ENCODE peak calls at places on chromosomes 4 and X, in six cellular contexts. Z is lower leg skin, Y is suprapubic skin, L is A549, A is HCT116, V is stomach. M is an unnamed sample.

GRCh38 chrX:71282514-71283408 is 674 bp upstream of the NONO start:
- DNase-seq in Z (no peak), V (no peak), A (peak), L (peak), Y (no peak), M (no peak)

GRCh38 chr4:115323106-115323684 is 209.8 kb upstream of the NDST4 start:
- DNase-seq in A (no peak), Y (no peak), V (no peak), Z (no peak), L (no peak), M (no peak)

GRCh38 chr4:185421366-185422124 is 4.2 kb downstream of the UFSP2 start:
- DNase-seq in V (no peak), L (no peak), Z (no peak), A (no peak), Y (no peak), M (no peak)

GRCh38 chrX:41603591-41603990 is 85.2 kb upstream of the GPR34 start:
- DNase-seq in Z (no peak), Y (no peak), V (no peak), L (no peak), A (no peak), M (no peak)

GRCh38 chr4:128630881-128631280 is 178.6 kb upstream of the JADE1 start:
- DNase-seq in V (no peak), Y (no peak), L (no peak), Z (no peak), A (no peak), M (no peak)

GRCh38 chr4:147590249-147590920 is 26.8 kb upstream of the TMEM184C start:
- DNase-seq in A (peak), V (peak), L (peak), Z (peak), Y (no peak), M (peak)

GRCh38 chrX:9569875-9570274 is 105.0 kb downstream of the TBL1X start:
- DNase-seq in V (no peak), A (no peak), L (no peak), Y (no peak), Z (no peak), M (no peak)

GRCh38 chr4:53003959-53004358 is 141.8 kb downstream of the RASL11B start:
- DNase-seq in Z (no peak), Y (no peak), A (no peak), L (no peak), V (no peak), M (no peak)

DNA sequence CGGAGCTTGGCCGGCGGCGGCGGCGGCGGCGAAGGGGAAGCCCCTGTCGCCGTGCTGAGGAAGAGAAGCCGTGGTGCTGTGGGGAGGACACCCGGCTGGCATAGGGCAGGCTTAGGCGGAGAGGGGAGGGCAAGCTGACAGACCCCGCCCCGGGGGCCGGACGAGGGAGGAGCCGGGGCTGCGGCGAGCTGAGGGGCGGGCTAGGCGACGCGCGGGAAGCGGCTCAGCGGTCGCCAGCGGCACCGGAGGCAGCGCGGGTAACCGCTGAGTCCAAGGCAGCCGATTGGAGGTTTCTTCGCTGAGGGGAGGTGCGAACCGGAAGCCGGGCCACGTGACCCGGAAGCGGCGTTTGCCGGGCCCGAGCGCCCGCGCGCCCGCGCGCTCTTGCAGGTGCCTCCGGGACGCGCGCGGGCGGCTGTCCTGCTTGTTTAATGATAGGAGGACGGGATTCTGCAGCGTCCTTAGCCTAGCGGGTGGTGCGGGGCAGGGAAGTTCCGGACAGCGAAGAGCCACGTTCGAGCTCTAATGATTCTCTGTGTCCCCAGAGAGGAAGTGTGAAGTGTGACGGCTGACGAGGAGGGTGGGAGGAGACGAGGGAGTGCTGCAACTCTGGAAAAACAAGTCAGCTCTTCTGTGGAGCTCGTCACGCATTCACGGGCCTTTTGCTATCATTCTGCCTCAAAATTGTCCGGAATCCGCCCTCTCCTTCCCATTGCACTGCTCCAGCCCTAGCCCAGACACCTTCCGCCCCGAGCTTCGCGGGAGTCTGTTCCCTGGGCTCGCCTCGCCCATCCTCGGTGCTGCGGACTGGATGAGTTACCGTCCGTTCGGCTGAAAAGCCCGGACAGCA is at the start of gene AP1S2:
- DNase-seq in A (peak), Y (peak), L (peak), Z (peak), V (peak), M (peak)
- TF ChIP-seq POLR2A in A (no peak), Y (peak), L (peak), Z (peak), V (no peak), M (peak)

DNA sequence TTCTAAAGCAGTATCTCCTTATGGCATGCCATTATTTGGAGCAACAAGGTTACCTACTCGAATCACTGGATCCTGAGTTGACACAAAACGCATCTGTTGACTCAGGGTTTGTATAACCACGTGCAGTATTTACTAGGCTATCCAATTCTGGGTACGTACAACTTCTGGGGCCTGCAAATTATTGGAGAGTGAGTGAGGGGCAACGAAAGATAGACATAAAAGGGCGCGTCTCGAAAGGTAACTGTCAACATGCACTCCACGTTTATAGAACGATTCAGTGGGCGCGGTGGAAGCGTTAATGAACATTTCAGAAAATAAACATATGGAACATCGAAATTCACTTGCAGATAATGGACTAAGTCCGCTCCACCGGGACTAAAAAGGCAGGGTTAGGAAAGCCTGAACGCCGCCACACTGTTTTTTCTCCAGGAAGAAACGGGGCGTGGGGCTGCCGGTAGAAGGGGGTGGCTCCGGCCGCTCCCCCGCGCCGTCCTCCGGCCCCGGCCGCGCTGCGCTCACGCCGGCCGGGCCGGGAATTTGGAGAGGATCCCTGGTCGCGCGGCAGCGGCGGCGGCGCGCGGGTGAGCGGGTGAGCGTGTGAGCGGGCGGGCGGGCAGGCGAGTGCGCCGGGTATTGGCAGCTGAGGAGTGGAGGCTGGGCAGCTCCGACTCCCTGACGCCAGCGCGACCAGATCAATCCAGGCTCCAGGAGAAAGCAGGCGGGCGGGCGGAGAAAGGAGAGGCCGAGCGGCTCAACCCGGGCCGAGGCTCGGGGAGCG is at the start of gene SMAD1:
- DNase-seq in Z (peak), V (peak), Y (peak), A (peak), L (peak), M (peak)
- TF ChIP-seq POLR2A in Z (peak), V (no peak), Y (no peak), A (no peak), L (peak), M (no peak)

GRCh38 chr4:155542415-155542814 is 124.2 kb upstream of the GUCY1A1 start:
- DNase-seq in L (no peak), Z (no peak), A (no peak), Y (no peak), V (no peak), M (no peak)

GRCh38 chr4:155540698-155541097 is 126.0 kb upstream of the GUCY1A1 start:
- DNase-seq in Z (no peak), V (no peak), L (no peak), Y (no peak), A (no peak), M (no peak)

GRCh38 chr4:155541716-155542115 is 124.9 kb upstream of the GUCY1A1 start:
- DNase-seq in V (no peak), A (no peak), L (no peak), Y (no peak), Z (no peak), M (no peak)

GRCh38 chr4:155543126-155543765 is 123.4 kb upstream of the GUCY1A1 start:
- DNase-seq in Y (no peak), A (no peak), Z (no peak), L (no peak), V (no peak), M (no peak)

DNA sequence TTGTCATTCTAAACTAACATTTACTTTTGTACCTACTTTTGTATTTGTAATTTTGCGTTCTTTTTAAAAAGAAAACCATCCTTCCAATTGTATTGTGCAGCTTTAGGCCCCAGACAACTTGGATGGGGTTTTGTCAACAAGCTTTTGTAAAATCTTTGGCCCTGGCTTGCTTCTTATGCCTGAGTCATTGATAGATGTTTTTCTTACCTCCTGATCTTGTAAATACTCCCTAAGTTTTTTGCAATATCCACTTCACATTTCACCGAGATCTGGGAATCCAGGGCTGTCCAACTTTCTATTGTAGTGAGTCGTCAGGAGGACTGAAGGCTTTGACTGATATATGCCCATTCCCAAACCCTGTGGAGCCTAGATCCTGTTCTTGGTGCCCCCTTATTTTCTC is 126.9 kb upstream of the GUCY1A1 start:
- DNase-seq in L (no peak), Z (no peak), Y (no peak), A (no peak), V (no peak), M (no peak)
- TF ChIP-seq POLR2A in L (no peak), Z (no peak), Y (no peak), A (no peak), V (no peak), M (no peak)

GRCh38 chrX:24054182-24055042 is at the start of gene EIF2S3:
- DNase-seq in A (peak), Z (peak), V (peak), Y (peak), L (peak), M (peak)
- TF ChIP-seq POLR2A in A (peak), Z (no peak), V (no peak), Y (no peak), L (peak), M (peak)

DNA sequence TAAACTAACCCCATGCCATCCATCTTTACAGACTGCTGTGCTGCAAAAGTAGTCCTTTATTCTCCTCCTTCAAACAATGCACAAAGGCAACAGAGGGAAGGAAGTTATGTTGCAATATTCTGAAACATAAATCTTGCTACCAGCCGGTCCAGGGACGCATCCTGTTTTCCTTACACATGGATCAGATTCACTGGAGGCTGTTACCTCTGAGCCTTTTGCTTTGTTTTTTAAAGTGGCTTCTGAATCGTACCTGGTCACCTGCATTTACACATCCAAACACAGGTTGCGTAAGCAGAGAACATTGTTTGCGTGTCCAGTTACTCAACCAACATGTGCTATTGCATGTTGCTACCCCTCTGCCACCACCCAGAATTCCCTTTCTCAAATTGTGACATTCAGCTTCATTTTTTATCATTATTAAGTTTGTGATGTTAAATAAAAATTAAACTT is 8.8 kb downstream of the PPARGC1A start:
- DNase-seq in A (no peak), V (no peak), Z (no peak), Y (no peak), L (no peak), M (no peak)
- TF ChIP-seq POLR2A in A (no peak), V (no peak), Z (no peak), Y (no peak), L (no peak), M (no peak)

GRCh38 chr4:40055873-40056721 is 553 bp upstream of the N4BP2 start:
- DNase-seq in L (peak), V (peak), Y (peak), Z (peak), A (no peak), M (peak)
- TF ChIP-seq POLR2A in L (peak), V (no peak), Y (peak), Z (no peak), A (peak), M (peak)

GRCh38 chr4:99136329-99136728 is 7.8 kb downstream of the ADH4 start:
- DNase-seq in Z (no peak), L (no peak), A (no peak), V (no peak), Y (no peak), M (no peak)
- TF ChIP-seq POLR2A in Z (no peak), L (no peak), A (no peak), V (no peak), Y (no peak), M (no peak)

GRCh38 chrX:17377047-17377692 is 2.2 kb downstream of the NHS start:
- DNase-seq in A (peak), Z (peak), L (peak), V (peak), Y (no peak), M (peak)

GRCh38 chrX:17375631-17376380 is 806 bp downstream of the NHS start:
- DNase-seq in Y (no peak), Z (no peak), A (no peak), V (peak), L (peak), M (peak)

GRCh38 chrX:17374619-17375360 is at the start of gene NHS:
- DNase-seq in Y (no peak), A (peak), Z (peak), L (peak), V (peak), M (peak)

GRCh38 chrX:17376381-17377046 is 1.5 kb downstream of the NHS start:
- DNase-seq in Y (no peak), V (no peak), A (no peak), L (peak), Z (no peak), M (no peak)

DNA sequence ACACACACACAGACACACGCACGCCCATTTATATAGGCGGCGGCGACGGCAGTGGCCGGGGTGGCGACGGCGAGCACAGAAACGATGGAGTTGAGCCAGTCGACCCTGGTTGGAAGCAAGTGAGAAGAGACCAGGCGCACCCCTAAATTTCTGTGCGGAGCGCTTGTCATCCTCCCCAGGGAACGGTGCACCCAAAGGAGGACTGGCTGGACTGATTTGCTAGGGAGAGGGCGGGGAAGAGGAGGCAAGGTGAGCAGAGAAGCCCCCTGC is 296 bp downstream of the NHS start:
- DNase-seq in Y (no peak), A (no peak), V (no peak), L (no peak), Z (no peak), M (no peak)
- TF ChIP-seq POLR2A in Y (no peak), A (no peak), V (no peak), L (no peak), Z (no peak), M (no peak)

GRCh38 chr4:2412534-2412884 is 5.9 kb downstream of the ZFYVE28 start:
- DNase-seq in Z (no peak), Y (no peak), V (peak), A (no peak), L (peak), M (peak)
- TF ChIP-seq POLR2A in Z (no peak), Y (no peak), V (no peak), A (no peak), L (no peak), M (no peak)

M was measured in erythroblast.